ENCODE peak calls at places on chromosomes 16 and 17, in seven cellular contexts. G, O, U, M, F, X and Z are unnamed samples.
A peak's percentile ranks its signal among the peaks of the same experiment; 100 is the strongest.

GRCh38 chr16:56203052-56203451 is 11.8 kb downstream of the GNAO1 start:
- DNase-seq in G (no peak), O (no peak), U (no peak), M (peak; percentile 40), F (no peak), X (peak; percentile 44), Z (peak; percentile 70)

GRCh38 chr16:28311913-28312312 is 19.6 kb downstream of the SBK1 start:
- DNase-seq in G (no peak), O (no peak), U (no peak), M (no peak), F (no peak), X (no peak), Z (no peak)

GRCh38 chr17:47983492-47984223 is 12.7 kb downstream of the CDK5RAP3 start:
- DNase-seq in G (no peak), O (no peak), U (no peak), M (no peak), F (no peak), X (no peak), Z (no peak)

GRCh38 chr17:21201302-21201602 is 12.7 kb downstream of the TMEM11 start:
- DNase-seq in G (no peak), O (no peak), U (no peak), M (no peak), F (no peak), X (peak; percentile 87), Z (peak; percentile 7)

GRCh38 chr16:4500283-4500682 is 24.1 kb downstream of the HMOX2 start:
- DNase-seq in G (no peak), O (no peak), U (peak; percentile 50), M (no peak), F (no peak), X (no peak), Z (peak; percentile 66)

GRCh38 chr16:82059161-82059982 is 24.3 kb downstream of the HSD17B2 start:
- DNase-seq in G (no peak), O (no peak), U (no peak), M (no peak), F (no peak), X (no peak), Z (no peak)

GRCh38 chr17:44187131-44187899 is 543 bp downstream of the TMUB2 start:
- DNase-seq in G (no peak), O (no peak), U (peak; percentile 36), M (peak; percentile 84), F (peak; percentile 59), X (peak; percentile 88), Z (peak; percentile 29)

GRCh38 chr16:24986512-24987303 is 28.5 kb downstream of the ARHGAP17 start:
- DNase-seq in G (no peak), O (peak; percentile 74), U (peak; percentile 24), M (no peak), F (no peak), X (no peak), Z (peak; percentile 69)

GRCh38 chr16:69260019-69260418 is 51.1 kb upstream of the VPS4A start:
- DNase-seq in G (no peak), O (no peak), U (peak; percentile 11), M (no peak), F (no peak), X (no peak), Z (no peak)

DNA sequence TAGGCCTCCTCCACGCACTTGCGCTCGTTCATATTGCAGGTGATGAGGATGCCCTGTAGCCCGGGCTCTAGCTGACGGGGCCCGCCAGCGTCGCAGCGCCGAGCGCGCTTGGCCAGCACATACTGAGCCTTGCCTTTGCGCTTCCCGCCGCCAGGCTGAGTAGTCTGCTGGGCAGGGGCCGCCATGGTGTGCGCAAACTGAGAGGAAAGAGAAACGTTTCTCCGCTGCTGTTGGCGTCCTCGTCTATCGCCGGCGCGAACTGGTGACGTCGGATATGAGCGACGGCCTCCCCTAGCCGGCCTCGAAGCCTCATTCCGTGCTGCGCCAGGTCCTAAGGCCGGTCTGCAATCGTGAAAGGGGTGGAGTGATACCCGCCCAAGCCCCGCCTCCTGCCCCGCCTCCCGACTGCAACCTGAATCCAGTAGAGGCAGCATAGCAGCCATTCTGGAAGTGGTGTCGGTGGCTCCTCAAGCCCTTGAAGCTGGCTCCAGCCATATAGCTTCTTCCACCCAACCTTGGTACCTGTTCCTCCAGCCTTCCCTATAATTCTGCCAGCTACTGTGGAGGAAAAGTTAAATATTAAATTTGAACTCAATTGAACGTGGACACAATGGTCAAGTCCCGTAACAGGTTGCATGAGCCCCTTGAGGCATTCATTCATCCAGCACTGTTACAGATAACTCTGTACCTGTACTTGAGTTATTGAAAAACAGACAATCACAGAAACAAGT is at the start of gene THUMPD1:
- DNase-seq in G (peak; percentile 92), O (peak; percentile 98), U (peak; percentile 99), M (peak; percentile 98), F (peak; percentile 95), X (peak; percentile 94), Z (peak; percentile 94)
- TF ChIP-seq CTCF in G (no peak), O (no peak), U (peak; percentile 21), M (no peak), F (no peak), X (peak; percentile 32), Z (no peak)

DNA sequence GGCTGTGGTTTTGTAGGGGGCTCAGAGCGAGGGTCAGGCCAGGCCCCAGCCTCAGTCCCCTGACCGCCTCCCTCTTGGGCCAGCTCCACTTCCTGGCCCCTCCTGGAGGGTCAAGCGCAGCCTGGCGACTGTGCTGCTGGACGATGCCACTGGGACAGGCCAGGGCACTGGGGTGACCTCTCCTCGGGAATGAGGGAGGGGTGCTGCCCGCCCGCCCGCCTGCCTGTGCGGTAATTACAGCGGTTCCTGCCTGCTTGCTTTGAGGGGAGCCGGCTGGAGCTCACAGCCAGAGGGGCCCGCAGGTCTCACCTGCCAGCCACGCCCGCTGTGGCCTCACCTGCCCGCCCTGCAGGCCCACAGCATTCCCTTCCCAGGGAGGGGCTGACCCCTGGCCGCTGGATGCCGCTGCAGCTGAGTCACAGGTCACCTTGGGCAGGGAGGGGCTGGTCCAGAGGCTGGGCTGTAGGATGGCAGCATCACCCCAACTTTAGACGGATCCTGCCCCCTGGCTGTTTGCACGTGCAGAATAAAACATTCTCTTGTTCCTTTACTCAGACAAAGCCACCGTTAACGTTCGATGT is 76.7 kb upstream of the CBX4 start:
- DNase-seq in G (no peak), O (no peak), U (peak; percentile 70), M (no peak), F (no peak), X (no peak), Z (peak; percentile 83)
- TF ChIP-seq CTCF in G (peak; percentile 12), O (peak; percentile 28), U (peak; percentile 48), M (peak; percentile 29), F (no peak), X (peak; percentile 35), Z (peak; percentile 63)

DNA sequence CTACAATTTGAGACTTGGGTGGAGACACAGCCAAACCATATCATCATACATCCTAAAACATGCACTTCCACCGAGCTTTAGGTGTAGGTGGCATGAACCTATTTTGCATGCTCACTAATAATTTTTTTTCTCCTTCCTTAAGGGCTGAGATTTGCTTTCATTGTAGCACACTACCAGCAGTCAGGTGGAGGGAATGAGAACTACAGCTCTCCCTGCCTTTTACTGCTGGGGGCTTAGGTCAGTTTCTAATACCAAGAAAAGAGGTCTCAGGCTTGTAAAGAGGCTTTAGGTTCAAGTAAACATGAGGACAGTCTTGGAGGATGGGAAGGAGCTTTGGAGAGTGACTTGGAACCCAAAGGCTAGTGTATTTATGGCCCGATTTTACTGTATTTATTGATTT is 22.0 kb downstream of the CFAP20 start:
- DNase-seq in G (no peak), O (no peak), U (no peak), M (no peak), F (no peak), X (no peak), Z (no peak)
- TF ChIP-seq CTCF in G (no peak), O (no peak), U (no peak), M (no peak), F (no peak), X (peak; percentile 13), Z (no peak)

GRCh38 chr16:77786448-77786847 is 1.9 kb upstream of the VAT1L start:
- DNase-seq in G (no peak), O (no peak), U (no peak), M (no peak), F (no peak), X (no peak), Z (no peak)

GRCh38 chr16:77787452-77787851 is 912 bp upstream of the VAT1L start:
- DNase-seq in G (no peak), O (no peak), U (no peak), M (no peak), F (no peak), X (no peak), Z (no peak)

GRCh38 chr16:77782694-77783093 is 5.7 kb upstream of the VAT1L start:
- DNase-seq in G (no peak), O (no peak), U (no peak), M (no peak), F (no peak), X (peak; percentile 31), Z (peak; percentile 41)

GRCh38 chr16:77785365-77785764 is 3.0 kb upstream of the VAT1L start:
- DNase-seq in G (no peak), O (no peak), U (no peak), M (no peak), F (no peak), X (no peak), Z (no peak)

GRCh38 chr16:77784441-77785356 is 3.7 kb upstream of the VAT1L start:
- DNase-seq in G (no peak), O (no peak), U (no peak), M (no peak), F (no peak), X (peak; percentile 43), Z (peak; percentile 26)
- TF ChIP-seq CTCF in G (no peak), O (no peak), U (peak; percentile 14), M (peak; percentile 10), F (no peak), X (peak; percentile 51), Z (peak; percentile 32)

GRCh38 chr16:21247376-21247775 is 13.9 kb downstream of the ANKS4B start:
- DNase-seq in G (no peak), O (no peak), U (no peak), M (no peak), F (no peak), X (no peak), Z (no peak)
- TF ChIP-seq CTCF in G (no peak), O (no peak), U (no peak), M (no peak), F (no peak), X (no peak), Z (no peak)

DNA sequence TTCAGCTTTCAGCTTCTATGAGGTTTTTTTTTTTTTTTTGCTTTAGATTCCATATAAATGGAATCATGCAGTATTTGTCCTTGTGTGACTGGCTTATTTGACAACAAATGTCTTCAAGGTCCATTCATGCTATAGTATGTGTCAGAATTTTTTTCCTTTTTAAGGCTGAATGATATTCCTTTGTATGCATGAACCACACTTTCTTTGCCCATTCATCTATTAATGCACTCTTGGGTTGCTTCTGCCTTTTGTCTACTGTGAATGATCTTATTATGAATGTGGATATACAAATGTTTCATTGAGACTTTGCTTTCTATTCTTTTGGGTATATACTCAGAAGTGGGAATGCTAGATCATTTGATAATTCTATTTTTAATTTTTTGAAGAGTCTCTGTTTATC is 27.0 kb upstream of the LRRC75A start:
- DNase-seq in G (no peak), O (no peak), U (no peak), M (no peak), F (no peak), X (no peak), Z (no peak)
- TF ChIP-seq CTCF in G (no peak), O (no peak), U (no peak), M (no peak), F (no peak), X (no peak), Z (no peak)

GRCh38 chr17:77741109-77741508 is 217.4 kb upstream of the TNRC6C start:
- DNase-seq in G (no peak), O (peak; percentile 25), U (no peak), M (no peak), F (no peak), X (no peak), Z (no peak)
- TF ChIP-seq CTCF in G (peak; percentile 72), O (no peak), U (no peak), M (peak; percentile 24), F (no peak), X (peak; percentile 51), Z (peak; percentile 35)